ENCODE peak calls at places on chromosomes 16 and 17, in seven cellular contexts. N is tibial artery, K is adrenal gland, U is HepG2, I is ascending aorta, L is colonic mucosa, P is heart left ventricle. W is an unnamed sample.

GRCh38 chr16:27228621-27229501 is 25.5 kb downstream of the KDM8 start:
- DNase-seq in N (no peak), L (no peak), I (no peak), P (peak), U (no peak), K (no peak), W (no peak)

GRCh38 chr17:2030779-2031163 is 818 bp downstream of the DPH1 start:
- DNase-seq in U (no peak), N (no peak), K (peak), L (no peak), I (no peak), P (no peak), W (no peak)

GRCh38 chr16:29779474-29779873 is 1.4 kb downstream of the ZG16 start:
- DNase-seq in N (no peak), L (no peak), P (no peak), I (no peak), U (peak), K (no peak), W (no peak)

GRCh38 chr17:39485555-39485954 is 24.3 kb downstream of the CDK12 start:
- DNase-seq in N (no peak), U (no peak), P (no peak), K (no peak), I (no peak), L (no peak), W (no peak)

GRCh38 chr17:51487947-51488346 is 227.6 kb downstream of the UTP18 start:
- DNase-seq in U (peak), P (no peak), I (no peak), K (no peak), N (no peak), L (no peak), W (no peak)

GRCh38 chr17:27481327-27481726 is 25.1 kb downstream of the KSR1 start:
- DNase-seq in N (no peak), P (no peak), U (no peak), K (no peak), L (no peak), I (no peak), W (peak)

GRCh38 chr17:63082273-63082861 is 116.3 kb downstream of the TANC2 start:
- DNase-seq in K (no peak), P (no peak), N (no peak), U (peak), L (no peak), I (no peak), W (no peak)

GRCh38 chr16:28210979-28211505 is 723 bp downstream of the XPO6 start:
- DNase-seq in I (no peak), P (peak), U (peak), L (peak), N (peak), K (peak), W (peak)

GRCh38 chr16:54370653-54371052 is 84.1 kb upstream of the IRX3 start:
- DNase-seq in U (no peak), N (no peak), I (no peak), P (no peak), L (no peak), K (peak), W (no peak)

GRCh38 chr17:28227278-28228108 is 91.5 kb upstream of the TMEM97 start:
- DNase-seq in I (no peak), N (no peak), L (peak), K (peak), P (no peak), U (no peak), W (no peak)

GRCh38 chr17:31696184-31696602 is 162.9 kb downstream of the COPRS start:
- DNase-seq in U (peak), I (peak), L (peak), P (peak), N (peak), K (peak), W (no peak)

GRCh38 chr17:64187093-64187895 is 57.4 kb upstream of the ERN1 start:
- DNase-seq in K (no peak), N (no peak), L (no peak), P (no peak), U (peak), I (no peak), W (no peak)

GRCh38 chr16:52725043-52725442 is 178.1 kb upstream of the TOX3 start:
- DNase-seq in U (no peak), P (no peak), N (no peak), L (no peak), I (no peak), K (no peak), W (no peak)

GRCh38 chr16:17266606-17267313 is 204.0 kb downstream of the XYLT1 start:
- DNase-seq in I (no peak), L (peak), K (peak), P (no peak), U (no peak), N (no peak), W (no peak)

GRCh38 chr17:59126809-59127417 is 20.2 kb upstream of the TRIM37 start:
- DNase-seq in L (no peak), N (no peak), U (no peak), P (no peak), K (no peak), I (no peak), W (no peak)
- H3K27ac ChIP-seq in L (no peak), N (no peak), U (no peak), P (no peak), K (no peak), I (no peak), W (no peak)

GRCh38 chr17:6473128-6473767 is 29.0 kb downstream of the PIMREG start:
- DNase-seq in I (no peak), L (peak), N (peak), U (peak), P (peak), K (peak), W (peak)
- TF ChIP-seq CTCF in I (peak), L (peak), N (peak), U (peak), P (peak), K (peak), W (peak)

GRCh38 chr17:57570740-57571344 is 174.3 kb downstream of the CCDC182 start:
- DNase-seq in N (no peak), I (no peak), K (no peak), U (no peak), L (no peak), P (no peak), W (no peak)

GRCh38 chr17:57567278-57567677 is 177.8 kb downstream of the CCDC182 start:
- DNase-seq in P (no peak), L (no peak), U (no peak), N (no peak), K (no peak), I (no peak), W (no peak)

GRCh38 chr17:57568340-57568739 is 176.8 kb downstream of the CCDC182 start:
- DNase-seq in I (no peak), L (no peak), P (no peak), U (no peak), K (no peak), N (no peak), W (no peak)

GRCh38 chr17:57569860-57570259 is 175.2 kb downstream of the CCDC182 start:
- DNase-seq in I (no peak), N (no peak), P (no peak), K (no peak), U (no peak), L (no peak), W (no peak)

GRCh38 chr17:57569021-57569420 is 176.1 kb downstream of the CCDC182 start:
- DNase-seq in P (no peak), L (no peak), U (no peak), N (no peak), K (no peak), I (no peak), W (no peak)
- H3K27ac ChIP-seq in P (no peak), L (no peak), U (no peak), N (no peak), K (no peak), I (no peak), W (no peak)

GRCh38 chr17:229130-229944 is 47.9 kb upstream of the DOC2B start:
- DNase-seq in K (no peak), U (no peak), N (peak), I (no peak), P (peak), L (no peak), W (no peak)
- TF ChIP-seq CTCF in K (no peak), U (no peak), N (no peak), I (no peak), P (no peak), L (no peak), W (no peak)